ENCODE peak calls at places on chromosomes 11 and 22, in six cellular contexts. S, M, L, C, X and G are unnamed samples.
A peak's percentile ranks its signal among the peaks of the same experiment; 100 is the strongest.

GRCh38 chr22:48858856-48859255 is 968.8 kb downstream of the BRD1 start:
- DNase-seq in L (no peak), S (no peak), X (no peak), C (no peak), M (no peak), G (no peak)

GRCh38 chr11:65355013-65355775 is 643 bp downstream of the TIGD3 start:
- DNase-seq in C (no peak), X (peak; percentile 27), M (peak; percentile 68), S (no peak), L (peak; percentile 13), G (peak; percentile 88)

GRCh38 chr11:111347723-111348115 is 31.4 kb downstream of the POU2AF1 start:
- DNase-seq in X (peak; percentile 45), L (no peak), C (peak; percentile 68), S (no peak), M (no peak), G (no peak)

GRCh38 chr11:29334781-29335140 is 682.1 kb downstream of the KCNA4 start:
- DNase-seq in S (no peak), X (no peak), C (no peak), L (no peak), M (no peak), G (no peak)

GRCh38 chr11:113090716-113091577 is 129.7 kb downstream of the NCAM1 start:
- DNase-seq in M (no peak), L (no peak), S (no peak), X (no peak), C (no peak), G (no peak)

GRCh38 chr11:125465254-125465653 is 30.8 kb downstream of the FEZ1 start:
- DNase-seq in C (no peak), M (no peak), X (no peak), L (peak; percentile 26), S (no peak), G (no peak)

GRCh38 chr11:3984896-3985295 is 109.7 kb upstream of the RRM1 start:
- DNase-seq in X (no peak), L (peak; percentile 21), C (no peak), M (peak; percentile 69), S (no peak), G (no peak)

GRCh38 chr11:17395554-17395961 is 7.1 kb upstream of the KCNJ11 start:
- DNase-seq in S (peak; percentile 71), M (no peak), X (no peak), C (no peak), L (no peak), G (peak; percentile 67)

GRCh38 chr11:58334708-58335107 is 24.2 kb downstream of the OR5B17 start:
- DNase-seq in C (peak; percentile 92), M (no peak), L (peak; percentile 71), X (peak; percentile 94), S (no peak), G (no peak)

GRCh38 chr11:45879803-45880685 is 5.4 kb upstream of the MAPK8IP1 start:
- DNase-seq in S (no peak), C (peak; percentile 81), L (no peak), X (peak; percentile 73), M (no peak), G (no peak)

GRCh38 chr22:20615021-20615420 is 107.6 kb downstream of the MED15 start:
- DNase-seq in M (no peak), C (peak; percentile 30), L (no peak), X (no peak), S (no peak), G (no peak)

GRCh38 chr11:120674537-120674936 is 163.0 kb downstream of the GRIK4 start:
- DNase-seq in S (no peak), X (peak; percentile 71), M (no peak), C (peak; percentile 64), L (no peak), G (no peak)

GRCh38 chr11:102359372-102359771 is 12.4 kb downstream of the BIRC2 start:
- DNase-seq in C (no peak), X (no peak), S (no peak), M (no peak), L (no peak), G (no peak)

GRCh38 chr11:76701701-76702100 is 31.2 kb upstream of the LRRC32 start:
- DNase-seq in X (peak; percentile 86), M (no peak), C (peak; percentile 87), S (no peak), L (peak; percentile 26), G (peak; percentile 42)

GRCh38 chr22:39292561-39293074 is 26.8 kb downstream of the RPL3 start:
- DNase-seq in M (no peak), S (peak; percentile 98), C (peak; percentile 92), L (peak; percentile 80), X (peak; percentile 98), G (peak; percentile 93)

GRCh38 chr11:106540001-106540400 is 462.5 kb downstream of the AASDHPPT start:
- DNase-seq in X (no peak), L (no peak), S (no peak), M (no peak), C (no peak), G (no peak)

GRCh38 chr22:46897246-46897623 is 134.8 kb downstream of the TBC1D22A start:
- DNase-seq in L (no peak), C (no peak), X (no peak), M (no peak), S (no peak), G (no peak)

GRCh38 chr11:100805509-100806199 is 118.6 kb downstream of the ARHGAP42 start:
- DNase-seq in C (peak; percentile 81), M (no peak), L (no peak), S (no peak), X (peak; percentile 44), G (no peak)

GRCh38 chr11:126949066-126949945 is 51.3 kb downstream of the KIRREL3 start:
- DNase-seq in X (peak; percentile 83), L (no peak), M (no peak), C (peak; percentile 85), S (no peak), G (no peak)

GRCh38 chr22:43829448-43829821 is 17.3 kb upstream of the EFCAB6 start:
- DNase-seq in L (no peak), S (peak; percentile 68), M (no peak), C (no peak), X (no peak), G (no peak)

GRCh38 chr11:86162257-86162656 is 82.3 kb upstream of the EED start:
- DNase-seq in X (peak; percentile 92), S (peak; percentile 84), C (peak; percentile 93), L (peak; percentile 31), M (no peak), G (no peak)

GRCh38 chr11:116499396-116500001 is 273.3 kb downstream of the BUD13 start:
- DNase-seq in S (peak; percentile 87), L (peak; percentile 94), X (peak; percentile 58), M (peak; percentile 72), C (peak; percentile 42), G (no peak)

GRCh38 chr11:1393038-1393710 is 3.4 kb downstream of the BRSK2 start:
- DNase-seq in L (no peak), M (no peak), X (no peak), S (no peak), C (no peak), G (no peak)

GRCh38 chr11:95977534-95978174 is 53.7 kb upstream of the MTMR2 start:
- DNase-seq in S (no peak), M (no peak), C (peak; percentile 91), X (peak; percentile 72), L (no peak), G (no peak)

GRCh38 chr11:13668957-13669521 is 571 bp downstream of the FAR1 start:
- DNase-seq in C (peak; percentile 57), M (peak; percentile 56), L (peak; percentile 65), S (peak; percentile 88), X (peak; percentile 31), G (peak; percentile 93)

GRCh38 chr11:109680127-109680526 is 258.1 kb downstream of the C11orf87 start:
- DNase-seq in L (no peak), S (no peak), C (peak; percentile 19), M (no peak), X (peak; percentile 55), G (no peak)

GRCh38 chr11:60932605-60933346 is 8.5 kb downstream of the TMEM132A start:
- DNase-seq in C (no peak), S (no peak), L (peak; percentile 68), M (no peak), X (no peak), G (peak; percentile 69)

GRCh38 chr11:91850533-91851305 is 373.9 kb upstream of the FAT3 start:
- DNase-seq in C (no peak), S (no peak), L (peak; percentile 7), X (no peak), M (no peak), G (no peak)

GRCh38 chr11:95453616-95454118 is 222.7 kb upstream of the SESN3 start:
- DNase-seq in C (no peak), M (no peak), X (no peak), S (no peak), L (no peak), G (no peak)

GRCh38 chr11:102573851-102574250 is 43.3 kb upstream of the MMP7 start:
- DNase-seq in L (no peak), X (no peak), C (peak; percentile 62), S (no peak), M (no peak), G (no peak)

GRCh38 chr11:64534391-64534801 is 56.6 kb upstream of the SLC22A12 start:
- DNase-seq in X (no peak), C (no peak), M (no peak), S (peak; percentile 71), L (no peak), G (peak; percentile 56)

GRCh38 chr22:43188829-43189545 is 2.1 kb upstream of the TTLL12 start:
- DNase-seq in L (peak; percentile 28), C (peak; percentile 29), S (no peak), X (no peak), M (no peak), G (no peak)

GRCh38 chr22:38032681-38033521 is 24.3 kb upstream of the PICK1 start:
- DNase-seq in L (no peak), C (peak; percentile 70), M (no peak), X (peak; percentile 88), S (no peak), G (no peak)

GRCh38 chr11:43708776-43709175 is 28.2 kb downstream of the HSD17B12 start:
- DNase-seq in C (no peak), S (no peak), X (no peak), M (no peak), L (no peak), G (no peak)

GRCh38 chr11:126384053-126384335 is 28.5 kb downstream of the ST3GAL4 start:
- DNase-seq in X (no peak), L (no peak), C (no peak), S (peak; percentile 71), M (no peak), G (no peak)